ENCODE peak calls at places on chromosomes 7 and 10, in six cellular contexts. One of them, this sample, is unnamed.

GRCh38 chr7:41003031-41003925 is 699.6 kb downstream of the INHBA start:
- DNase-seq in heart left ventricle: no peak
- DNase-seq in H1: peak; percentile 86
- DNase-seq in adrenal gland: peak; percentile 29
- DNase-seq in psoas muscle: peak; percentile 34
- DNase-seq in transverse colon: peak; percentile 33
- DNase-seq in this sample: peak; percentile 22

GRCh38 chr10:120978589-120979252 is 127.6 kb downstream of the WDR11 start:
- DNase-seq in heart left ventricle: no peak
- DNase-seq in H1: no peak
- DNase-seq in adrenal gland: no peak
- DNase-seq in psoas muscle: no peak
- DNase-seq in transverse colon: no peak
- DNase-seq in this sample: no peak

GRCh38 chr7:68158686-68159255 is 1162.1 kb downstream of the TYW1 start:
- DNase-seq in heart left ventricle: no peak
- DNase-seq in H1: no peak
- DNase-seq in adrenal gland: no peak
- DNase-seq in psoas muscle: no peak
- DNase-seq in transverse colon: no peak
- DNase-seq in this sample: no peak

GRCh38 chr10:50972591-50972990 is 87.2 kb upstream of the A1CF start:
- DNase-seq in heart left ventricle: no peak
- DNase-seq in H1: no peak
- DNase-seq in adrenal gland: no peak
- DNase-seq in psoas muscle: no peak
- DNase-seq in transverse colon: peak; percentile 65
- DNase-seq in this sample: no peak

GRCh38 chr10:34794835-34795234 is 20.3 kb downstream of the PARD3 start:
- DNase-seq in heart left ventricle: no peak
- DNase-seq in H1: no peak
- DNase-seq in adrenal gland: no peak
- DNase-seq in psoas muscle: no peak
- DNase-seq in transverse colon: no peak
- DNase-seq in this sample: no peak

GRCh38 chr10:11180228-11180627 is 162.6 kb downstream of the CELF2 start:
- DNase-seq in heart left ventricle: no peak
- DNase-seq in H1: no peak
- DNase-seq in adrenal gland: no peak
- DNase-seq in psoas muscle: no peak
- DNase-seq in transverse colon: peak; percentile 35
- DNase-seq in this sample: peak; percentile 88

GRCh38 chr7:110718514-110719205 is 372.3 kb upstream of the LRRN3 start:
- DNase-seq in heart left ventricle: no peak
- DNase-seq in H1: no peak
- DNase-seq in adrenal gland: no peak
- DNase-seq in psoas muscle: no peak
- DNase-seq in transverse colon: no peak
- DNase-seq in this sample: no peak

GRCh38 chr7:158695726-158696452 is 8.7 kb downstream of the NCAPG2 start:
- DNase-seq in heart left ventricle: peak; percentile 78
- DNase-seq in H1: no peak
- DNase-seq in adrenal gland: peak; percentile 76
- DNase-seq in psoas muscle: peak; percentile 35
- DNase-seq in transverse colon: peak; percentile 74
- DNase-seq in this sample: peak; percentile 91

GRCh38 chr7:149284343-149284742 is 22.3 kb downstream of the ZNF783 start:
- DNase-seq in heart left ventricle: no peak
- DNase-seq in H1: no peak
- DNase-seq in adrenal gland: no peak
- DNase-seq in psoas muscle: no peak
- DNase-seq in transverse colon: peak; percentile 18
- DNase-seq in this sample: no peak

GRCh38 chr10:3658766-3659165 is 126.2 kb downstream of the KLF6 start:
- DNase-seq in heart left ventricle: no peak
- DNase-seq in H1: no peak
- DNase-seq in adrenal gland: no peak
- DNase-seq in psoas muscle: no peak
- DNase-seq in transverse colon: no peak
- DNase-seq in this sample: no peak

GRCh38 chr7:1134951-1135350 is 25.0 kb downstream of the ZFAND2A start:
- DNase-seq in heart left ventricle: no peak
- DNase-seq in H1: no peak
- DNase-seq in adrenal gland: no peak
- DNase-seq in psoas muscle: no peak
- DNase-seq in transverse colon: no peak
- DNase-seq in this sample: peak; percentile 39

GRCh38 chr10:132939957-132940790 is 2.2 kb downstream of the CFAP46 start:
- DNase-seq in heart left ventricle: peak; percentile 54
- DNase-seq in H1: peak; percentile 84
- DNase-seq in adrenal gland: peak; percentile 49
- DNase-seq in psoas muscle: peak; percentile 46
- DNase-seq in transverse colon: peak; percentile 35
- DNase-seq in this sample: peak; percentile 48

GRCh38 chr10:35783305-35783838 is 141.3 kb upstream of the FZD8 start:
- DNase-seq in heart left ventricle: no peak
- DNase-seq in H1: no peak
- DNase-seq in adrenal gland: no peak
- DNase-seq in psoas muscle: no peak
- DNase-seq in transverse colon: no peak
- DNase-seq in this sample: no peak

GRCh38 chr7:18798018-18798906 is 302.7 kb downstream of the HDAC9 start:
- DNase-seq in heart left ventricle: no peak
- DNase-seq in H1: no peak
- DNase-seq in adrenal gland: no peak
- DNase-seq in psoas muscle: no peak
- DNase-seq in transverse colon: no peak
- DNase-seq in this sample: no peak

GRCh38 chr10:78931333-78932083 is 137.3 kb upstream of the ZMIZ1 start:
- DNase-seq in heart left ventricle: peak; percentile 75
- DNase-seq in H1: no peak
- DNase-seq in adrenal gland: no peak
- DNase-seq in psoas muscle: peak; percentile 79
- DNase-seq in transverse colon: peak; percentile 41
- DNase-seq in this sample: no peak

GRCh38 chr7:76262683-76263402 is 39.6 kb upstream of the HSPB1 start:
- DNase-seq in heart left ventricle: no peak
- DNase-seq in H1: peak; percentile 83
- DNase-seq in adrenal gland: peak; percentile 63
- DNase-seq in psoas muscle: no peak
- DNase-seq in transverse colon: peak; percentile 49
- DNase-seq in this sample: peak; percentile 41

GRCh38 chr10:43671659-43672555 is 23.2 kb upstream of the ZNF32 start:
- DNase-seq in heart left ventricle: no peak
- DNase-seq in H1: peak; percentile 63
- DNase-seq in adrenal gland: peak; percentile 51
- DNase-seq in psoas muscle: peak; percentile 32
- DNase-seq in transverse colon: peak; percentile 30
- DNase-seq in this sample: peak; percentile 49

GRCh38 chr10:3635248-3635647 is 149.8 kb downstream of the KLF6 start:
- DNase-seq in heart left ventricle: no peak
- DNase-seq in H1: no peak
- DNase-seq in adrenal gland: no peak
- DNase-seq in psoas muscle: no peak
- DNase-seq in transverse colon: no peak
- DNase-seq in this sample: no peak

GRCh38 chr7:135744938-135745701 is 3.5 kb downstream of the FAM180A start:
- DNase-seq in heart left ventricle: no peak
- DNase-seq in H1: no peak
- DNase-seq in adrenal gland: no peak
- DNase-seq in psoas muscle: no peak
- DNase-seq in transverse colon: no peak
- DNase-seq in this sample: no peak

GRCh38 chr7:135964254-135964653 is 12.9 kb downstream of the MTPN start:
- DNase-seq in heart left ventricle: no peak
- DNase-seq in H1: no peak
- DNase-seq in adrenal gland: no peak
- DNase-seq in psoas muscle: no peak
- DNase-seq in transverse colon: no peak
- DNase-seq in this sample: no peak

GRCh38 chr7:4712371-4713182 is 30.5 kb downstream of the FOXK1 start:
- DNase-seq in heart left ventricle: no peak
- DNase-seq in H1: no peak
- DNase-seq in adrenal gland: no peak
- DNase-seq in psoas muscle: no peak
- DNase-seq in transverse colon: peak; percentile 36
- DNase-seq in this sample: peak; percentile 24

GRCh38 chr10:955820-956217 is 24.3 kb upstream of the LARP4B start:
- DNase-seq in heart left ventricle: no peak
- DNase-seq in H1: no peak
- DNase-seq in adrenal gland: no peak
- DNase-seq in psoas muscle: no peak
- DNase-seq in transverse colon: no peak
- DNase-seq in this sample: no peak

GRCh38 chr7:107644704-107645083 is 15.9 kb upstream of the SLC26A4 start:
- DNase-seq in heart left ventricle: no peak
- DNase-seq in H1: no peak
- DNase-seq in adrenal gland: no peak
- DNase-seq in psoas muscle: no peak
- DNase-seq in transverse colon: no peak
- DNase-seq in this sample: no peak

GRCh38 chr7:107643938-107644703 is 16.5 kb upstream of the SLC26A4 start:
- DNase-seq in heart left ventricle: no peak
- DNase-seq in H1: no peak
- DNase-seq in adrenal gland: no peak
- DNase-seq in psoas muscle: no peak
- DNase-seq in transverse colon: no peak
- DNase-seq in this sample: no peak

GRCh38 chr7:107638594-107638993 is 22.0 kb upstream of the SLC26A4 start:
- DNase-seq in heart left ventricle: no peak
- DNase-seq in H1: no peak
- DNase-seq in adrenal gland: no peak
- DNase-seq in psoas muscle: no peak
- DNase-seq in transverse colon: no peak
- DNase-seq in this sample: no peak

DNA sequence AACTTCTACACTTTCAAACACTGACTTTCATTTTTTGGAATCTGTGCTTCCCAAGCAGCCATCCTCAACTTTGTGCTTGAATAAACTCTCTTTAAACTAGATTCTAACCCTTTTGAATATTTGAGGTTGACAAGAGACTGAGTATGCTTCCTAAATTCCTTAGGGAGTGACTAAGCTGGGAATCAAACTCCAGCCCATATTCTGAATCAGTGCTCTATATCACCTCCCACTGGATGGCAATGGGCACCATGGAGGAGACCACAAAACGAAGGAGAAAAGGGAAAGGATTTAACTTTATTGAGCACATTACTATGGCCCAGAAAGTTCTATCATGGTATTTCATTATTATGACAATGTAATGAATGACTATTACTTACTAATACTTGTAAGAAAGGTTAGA is 17.2 kb upstream of the SLC26A4 start:
- DNase-seq in heart left ventricle: no peak
- DNase-seq in H1: no peak
- DNase-seq in adrenal gland: no peak
- DNase-seq in psoas muscle: no peak
- DNase-seq in transverse colon: no peak
- DNase-seq in this sample: no peak
- TF ChIP-seq CTCF in heart left ventricle: no peak
- TF ChIP-seq CTCF in H1: peak; percentile 57
- TF ChIP-seq CTCF in adrenal gland: no peak
- TF ChIP-seq CTCF in psoas muscle: no peak
- TF ChIP-seq CTCF in transverse colon: no peak
- TF ChIP-seq CTCF in this sample: no peak

GRCh38 chr7:139853576-139854511 is 24.8 kb downstream of the TBXAS1 start:
- DNase-seq in heart left ventricle: peak; percentile 34
- DNase-seq in H1: peak; percentile 22
- DNase-seq in adrenal gland: peak; percentile 40
- DNase-seq in psoas muscle: peak; percentile 30
- DNase-seq in transverse colon: peak; percentile 44
- DNase-seq in this sample: peak; percentile 78
- H3K27ac ChIP-seq in heart left ventricle: no peak overlapping the region
- H3K27ac ChIP-seq in H1: no peak overlapping the region
- H3K27ac ChIP-seq in adrenal gland: no peak overlapping the region
- H3K27ac ChIP-seq in psoas muscle: peak overlapping the region; percentile 16
- H3K27ac ChIP-seq in transverse colon: peak overlapping the region; percentile 46
- H3K27ac ChIP-seq in this sample: peak overlapping the region; percentile 78

GRCh38 chr7:5997210-5997808 is 11.5 kb downstream of the PMS2 start:
- DNase-seq in heart left ventricle: peak; percentile 33
- DNase-seq in H1: no peak
- DNase-seq in adrenal gland: peak; percentile 56
- DNase-seq in psoas muscle: no peak
- DNase-seq in transverse colon: peak; percentile 58
- DNase-seq in this sample: no peak
- TF ChIP-seq CTCF in heart left ventricle: peak; percentile 72
- TF ChIP-seq CTCF in H1: peak; percentile 42
- TF ChIP-seq CTCF in adrenal gland: peak; percentile 41
- TF ChIP-seq CTCF in psoas muscle: peak; percentile 66
- TF ChIP-seq CTCF in transverse colon: peak; percentile 56
- TF ChIP-seq CTCF in this sample: peak; percentile 20

DNA sequence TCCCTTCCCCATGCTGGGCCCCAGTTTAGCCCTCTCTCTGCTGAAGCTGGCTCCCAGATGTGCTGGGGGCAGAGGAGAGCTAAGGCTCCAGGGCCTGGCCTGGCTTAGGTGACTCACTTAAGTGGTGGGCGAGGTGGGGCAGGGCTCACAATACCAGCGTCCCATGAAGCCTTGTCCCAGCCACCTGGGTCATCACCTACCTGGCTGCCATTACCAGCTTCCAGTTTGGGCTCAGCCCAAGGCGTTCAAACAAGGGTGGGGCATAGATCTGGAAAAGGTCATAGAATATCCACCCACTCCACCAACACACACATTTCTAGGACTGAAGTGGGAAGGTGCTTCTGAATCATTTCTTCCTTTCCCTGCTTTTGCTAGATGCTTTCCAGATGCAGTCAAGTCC is 8.3 kb downstream of the KAZALD1 start:
- DNase-seq in heart left ventricle: no peak
- DNase-seq in H1: no peak
- DNase-seq in adrenal gland: no peak
- DNase-seq in psoas muscle: no peak
- DNase-seq in transverse colon: peak; percentile 41
- DNase-seq in this sample: no peak
- H3K27ac ChIP-seq in heart left ventricle: no peak overlapping the region
- H3K27ac ChIP-seq in H1: no peak overlapping the region
- H3K27ac ChIP-seq in adrenal gland: no peak overlapping the region
- H3K27ac ChIP-seq in psoas muscle: no peak overlapping the region
- H3K27ac ChIP-seq in transverse colon: no peak overlapping the region
- H3K27ac ChIP-seq in this sample: no peak overlapping the region

DNA sequence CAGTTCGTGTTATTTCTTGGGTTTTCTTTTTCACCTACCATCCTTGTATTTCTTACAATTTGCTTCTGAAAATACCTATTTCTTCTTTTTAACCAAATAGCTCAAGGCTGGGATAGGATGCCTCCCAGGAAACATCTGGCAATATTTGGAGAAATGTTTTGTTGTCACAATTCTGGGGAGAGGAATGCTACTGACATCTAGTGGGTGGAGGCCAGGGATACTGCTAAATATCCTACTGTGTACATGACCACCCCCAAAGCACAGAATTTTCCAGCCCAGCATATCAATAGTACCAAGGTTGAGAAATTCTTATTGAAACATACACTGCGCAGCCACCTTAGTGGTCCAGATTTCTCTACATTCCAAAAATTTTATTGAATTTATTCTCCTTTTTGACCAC is 55.5 kb downstream of the CNTNAP2 start:
- DNase-seq in heart left ventricle: no peak
- DNase-seq in H1: no peak
- DNase-seq in adrenal gland: no peak
- DNase-seq in psoas muscle: no peak
- DNase-seq in transverse colon: no peak
- DNase-seq in this sample: no peak
- TF ChIP-seq CTCF in heart left ventricle: no peak
- TF ChIP-seq CTCF in H1: peak; percentile 53
- TF ChIP-seq CTCF in adrenal gland: no peak
- TF ChIP-seq CTCF in psoas muscle: no peak
- TF ChIP-seq CTCF in transverse colon: no peak
- TF ChIP-seq CTCF in this sample: no peak